ENCODE peak calls at places on chromosomes 3 and 15, in four cellular contexts. R is NCI-H748 treated with DMSO at 0.1 percent for 48 hours; P is MV-4-11; L is activated CD4-positive, alpha-beta T cell treated with anti-CD3 and anti-CD28 coated beads for 24 hours. Y is an unnamed sample.

GRCh38 chr3:189944285-189945145 is 176.2 kb downstream of the P3H2 start:
- DNase-seq in R (peak), P (no peak), L (no peak), Y (no peak)

GRCh38 chr15:72306211-72306785 is 13.7 kb downstream of the CELF6 start:
- DNase-seq in R (peak), P (peak), L (no peak), Y (peak)

GRCh38 chr3:122880624-122881023 is 85.8 kb downstream of the SLC49A4 start:
- DNase-seq in R (no peak), P (peak), L (no peak), Y (no peak)

GRCh38 chr3:74447221-74447620 is 167.2 kb downstream of the CNTN3 start:
- DNase-seq in R (no peak), P (no peak), L (no peak), Y (no peak)

GRCh38 chr3:58627580-58627894 is 39.0 kb downstream of the FAM3D start:
- DNase-seq in R (no peak), P (no peak), L (no peak), Y (no peak)

GRCh38 chr3:170726976-170727661 is 141.2 kb upstream of the SLC7A14 start:
- DNase-seq in R (no peak), P (no peak), L (no peak), Y (no peak)

GRCh38 chr3:69439683-69440270 is 53.9 kb upstream of the FRMD4B start:
- DNase-seq in R (no peak), P (peak), L (no peak), Y (no peak)

GRCh38 chr3:161989012-161989411 is 492.4 kb downstream of the OTOL1 start:
- DNase-seq in R (no peak), P (no peak), L (no peak), Y (no peak)

GRCh38 chr3:25594007-25594502 is 70.7 kb downstream of the TOP2B start:
- DNase-seq in R (no peak), P (peak), L (peak), Y (no peak)

GRCh38 chr3:123026551-123027291 is 842 bp downstream of the SEMA5B start:
- DNase-seq in R (no peak), P (no peak), L (no peak), Y (no peak)

GRCh38 chr3:42911551-42911950 is 5.6 kb downstream of the ZNF662 start:
- DNase-seq in R (no peak), P (no peak), L (no peak), Y (no peak)

GRCh38 chr3:139574026-139574947 is 34.7 kb upstream of the RBP1 start:
- DNase-seq in R (no peak), P (peak), L (no peak), Y (no peak)

GRCh38 chr3:19543212-19543841 is 390.7 kb downstream of the EFHB start:
- DNase-seq in R (peak), P (peak), L (no peak), Y (no peak)

GRCh38 chr15:67701669-67702068 is 123.6 kb upstream of the SKOR1 start:
- DNase-seq in R (no peak), P (no peak), L (no peak), Y (no peak)

GRCh38 chr15:98905981-98906711 is 101.4 kb downstream of the PGPEP1L start:
- DNase-seq in R (no peak), P (no peak), L (no peak), Y (no peak)

GRCh38 chr3:33582234-33582633 is 135.8 kb downstream of the CLASP2 start:
- DNase-seq in R (no peak), P (no peak), L (no peak), Y (no peak)

GRCh38 chr15:39195988-39196486 is 384.8 kb upstream of the THBS1 start:
- DNase-seq in R (no peak), P (peak), L (no peak), Y (no peak)

GRCh38 chr3:127034195-127034989 is 51.5 kb downstream of the PLXNA1 start:
- DNase-seq in R (no peak), P (no peak), L (no peak), Y (no peak)

GRCh38 chr15:27017168-27017809 is 46.3 kb downstream of the GABRG3 start:
- DNase-seq in R (peak), P (peak), L (peak), Y (no peak)

GRCh38 chr3:17055374-17056276 is 170.9 kb downstream of the PLCL2 start:
- DNase-seq in R (no peak), P (no peak), L (no peak), Y (no peak)

GRCh38 chr15:94263341-94264273 is 32.2 kb downstream of the MCTP2 start:
- DNase-seq in R (no peak), P (peak), L (no peak), Y (no peak)

GRCh38 chr3:31533169-31533870 is 595 bp downstream of the STT3B start:
- DNase-seq in R (no peak), P (no peak), L (peak), Y (no peak)

GRCh38 chr3:16437640-16438039 is 75.9 kb downstream of the RFTN1 start:
- DNase-seq in R (no peak), P (peak), L (no peak), Y (no peak)

GRCh38 chr3:27900316-27900715 is 178.2 kb upstream of the EOMES start:
- DNase-seq in R (no peak), P (no peak), L (no peak), Y (no peak)

GRCh38 chr3:52690560-52690959 is 4.7 kb downstream of the GNL3 start:
- DNase-seq in R (no peak), P (no peak), L (no peak), Y (no peak)

GRCh38 chr15:39016706-39017105 is 452.1 kb upstream of the RASGRP1 start:
- DNase-seq in R (no peak), P (no peak), L (no peak), Y (no peak)

GRCh38 chr15:62798536-62798935 is 244.0 kb upstream of the TPM1 start:
- DNase-seq in R (no peak), P (no peak), L (no peak), Y (no peak)

GRCh38 chr3:160331127-160331937 is 67.7 kb downstream of the IFT80 start:
- DNase-seq in R (no peak), P (peak), L (no peak), Y (no peak)